ENCODE peak calls at places on chromosomes 5 and 9, in seven cellular contexts. One of them, this sample, is unnamed.

GRCh38 chr5:91521313-91521712 is 138.2 kb upstream of the ARRDC3 start:
- DNase-seq in H1: no peak
- DNase-seq in HepG2: no peak
- DNase-seq in GM12892: no peak
- DNase-seq in GM12878: no peak
- DNase-seq in K562: no peak
- DNase-seq in SK-N-SH: no peak
- DNase-seq in this sample: no peak

GRCh38 chr5:176748073-176748966 is 62.0 kb upstream of the UNC5A start:
- DNase-seq in H1: no peak
- DNase-seq in HepG2: no peak
- DNase-seq in GM12892: no peak
- DNase-seq in GM12878: no peak
- DNase-seq in K562: no peak
- DNase-seq in SK-N-SH: peak; percentile 21
- DNase-seq in this sample: no peak

GRCh38 chr5:9947231-9947693 is 302.4 kb downstream of the ATPSCKMT start:
- DNase-seq in H1: no peak
- DNase-seq in HepG2: no peak
- DNase-seq in GM12892: no peak
- DNase-seq in GM12878: peak; percentile 24
- DNase-seq in K562: no peak
- DNase-seq in SK-N-SH: no peak
- DNase-seq in this sample: no peak

GRCh38 chr5:68534131-68534940 is 318.8 kb downstream of the PIK3R1 start:
- DNase-seq in H1: no peak
- DNase-seq in HepG2: peak; percentile 2
- DNase-seq in GM12892: no peak
- DNase-seq in GM12878: no peak
- DNase-seq in K562: no peak
- DNase-seq in SK-N-SH: peak; percentile 52
- DNase-seq in this sample: no peak

GRCh38 chr9:92600742-92601261 is 65.0 kb upstream of the ECM2 start:
- DNase-seq in H1: no peak
- DNase-seq in HepG2: no peak
- DNase-seq in GM12892: no peak
- DNase-seq in GM12878: no peak
- DNase-seq in K562: no peak
- DNase-seq in SK-N-SH: no peak
- DNase-seq in this sample: no peak

GRCh38 chr5:110297152-110297670 is 429.3 kb downstream of the TMEM232 start:
- DNase-seq in H1: no peak
- DNase-seq in HepG2: no peak
- DNase-seq in GM12892: no peak
- DNase-seq in GM12878: no peak
- DNase-seq in K562: no peak
- DNase-seq in SK-N-SH: no peak
- DNase-seq in this sample: no peak

GRCh38 chr9:71592400-71592799 is 175.9 kb downstream of the CEMIP2 start:
- DNase-seq in H1: no peak
- DNase-seq in HepG2: no peak
- DNase-seq in GM12892: no peak
- DNase-seq in GM12878: no peak
- DNase-seq in K562: no peak
- DNase-seq in SK-N-SH: no peak
- DNase-seq in this sample: no peak

GRCh38 chr5:97115932-97116331 is 26.5 kb downstream of the LIX1 start:
- DNase-seq in H1: no peak
- DNase-seq in HepG2: no peak
- DNase-seq in GM12892: no peak
- DNase-seq in GM12878: no peak
- DNase-seq in K562: no peak
- DNase-seq in SK-N-SH: no peak
- DNase-seq in this sample: no peak

GRCh38 chr5:135248801-135249231 is 150.2 kb downstream of the MACROH2A1 start:
- DNase-seq in H1: no peak
- DNase-seq in HepG2: no peak
- DNase-seq in GM12892: no peak
- DNase-seq in GM12878: no peak
- DNase-seq in K562: no peak
- DNase-seq in SK-N-SH: no peak
- DNase-seq in this sample: no peak

GRCh38 chr5:322281-322941 is 897 bp downstream of the AHRR start:
- DNase-seq in H1: no peak
- DNase-seq in HepG2: no peak
- DNase-seq in GM12892: peak; percentile 74
- DNase-seq in GM12878: no peak
- DNase-seq in K562: no peak
- DNase-seq in SK-N-SH: no peak
- DNase-seq in this sample: no peak

GRCh38 chr5:113546711-113547159 is 33.2 kb downstream of the YTHDC2 start:
- DNase-seq in H1: no peak
- DNase-seq in HepG2: no peak
- DNase-seq in GM12892: no peak
- DNase-seq in GM12878: no peak
- DNase-seq in K562: no peak
- DNase-seq in SK-N-SH: no peak
- DNase-seq in this sample: no peak

GRCh38 chr5:43236633-43237355 is 44.8 kb downstream of the NIM1K start:
- DNase-seq in H1: no peak
- DNase-seq in HepG2: no peak
- DNase-seq in GM12892: no peak
- DNase-seq in GM12878: no peak
- DNase-seq in K562: no peak
- DNase-seq in SK-N-SH: no peak
- DNase-seq in this sample: no peak

GRCh38 chr9:29625292-29625731 is 2052.0 kb upstream of the C9orf72 start:
- DNase-seq in H1: no peak
- DNase-seq in HepG2: no peak
- DNase-seq in GM12892: no peak
- DNase-seq in GM12878: no peak
- DNase-seq in K562: no peak
- DNase-seq in SK-N-SH: peak; percentile 2
- DNase-seq in this sample: no peak

GRCh38 chr9:71218774-71219173 is 97.4 kb upstream of the TRPM3 start:
- DNase-seq in H1: no peak
- DNase-seq in HepG2: peak; percentile 42
- DNase-seq in GM12892: no peak
- DNase-seq in GM12878: no peak
- DNase-seq in K562: no peak
- DNase-seq in SK-N-SH: no peak
- DNase-seq in this sample: no peak

GRCh38 chr5:178297751-178298150 is 65.1 kb upstream of the PHYKPL start:
- DNase-seq in H1: no peak
- DNase-seq in HepG2: no peak
- DNase-seq in GM12892: no peak
- DNase-seq in GM12878: no peak
- DNase-seq in K562: no peak
- DNase-seq in SK-N-SH: no peak
- DNase-seq in this sample: no peak

GRCh38 chr9:134343637-134344036 is 17.4 kb downstream of the RXRA start:
- DNase-seq in H1: no peak
- DNase-seq in HepG2: no peak
- DNase-seq in GM12892: no peak
- DNase-seq in GM12878: no peak
- DNase-seq in K562: no peak
- DNase-seq in SK-N-SH: no peak
- DNase-seq in this sample: no peak

GRCh38 chr9:37903581-37903830 is 421 bp downstream of the SLC25A51 start:
- DNase-seq in H1: no peak
- DNase-seq in HepG2: no peak
- DNase-seq in GM12892: no peak
- DNase-seq in GM12878: no peak
- DNase-seq in K562: no peak
- DNase-seq in SK-N-SH: no peak
- DNase-seq in this sample: no peak
- TF ChIP-seq TAF1 in H1: no peak
- TF ChIP-seq TAF1 in HepG2: no peak
- TF ChIP-seq TAF1 in GM12892: no peak
- TF ChIP-seq TAF1 in GM12878: no peak
- TF ChIP-seq TAF1 in K562: no peak
- TF ChIP-seq TAF1 in SK-N-SH: no peak
- TF ChIP-seq TAF1 in this sample: no peak

GRCh38 chr5:35246928-35247644 is 16.8 kb upstream of the PRLR start:
- DNase-seq in H1: no peak
- DNase-seq in HepG2: no peak
- DNase-seq in GM12892: no peak
- DNase-seq in GM12878: no peak
- DNase-seq in K562: no peak
- DNase-seq in SK-N-SH: no peak
- DNase-seq in this sample: no peak
- TF ChIP-seq TAF1 in H1: no peak
- TF ChIP-seq TAF1 in HepG2: no peak
- TF ChIP-seq TAF1 in GM12892: no peak
- TF ChIP-seq TAF1 in GM12878: no peak
- TF ChIP-seq TAF1 in K562: no peak
- TF ChIP-seq TAF1 in SK-N-SH: no peak
- TF ChIP-seq TAF1 in this sample: no peak

DNA sequence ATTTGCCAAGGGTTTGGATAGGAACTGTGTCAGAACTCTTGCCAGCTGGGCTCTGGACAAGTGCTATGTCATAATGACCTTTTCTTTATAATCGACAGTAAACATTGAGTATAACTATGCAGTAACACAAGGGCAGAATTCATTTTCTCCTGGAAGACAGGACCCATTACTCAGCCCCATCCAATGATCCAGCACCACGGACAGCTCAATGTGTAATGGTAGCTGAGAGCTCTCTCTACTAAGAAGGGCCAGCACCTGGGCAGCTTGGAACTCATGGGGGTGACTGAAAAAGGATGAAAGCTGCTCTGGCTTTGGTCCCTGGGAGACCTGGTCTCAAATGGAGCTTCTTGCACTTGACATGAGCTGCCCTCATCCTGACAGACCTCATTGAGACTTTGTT is 347.8 kb downstream of the TRIM32 start:
- DNase-seq in H1: no peak
- DNase-seq in HepG2: no peak
- DNase-seq in GM12892: no peak
- DNase-seq in GM12878: no peak
- DNase-seq in K562: no peak
- DNase-seq in SK-N-SH: no peak
- DNase-seq in this sample: no peak
- TF ChIP-seq TAF1 in H1: no peak
- TF ChIP-seq TAF1 in HepG2: no peak
- TF ChIP-seq TAF1 in GM12892: no peak
- TF ChIP-seq TAF1 in GM12878: no peak
- TF ChIP-seq TAF1 in K562: no peak
- TF ChIP-seq TAF1 in SK-N-SH: no peak
- TF ChIP-seq TAF1 in this sample: no peak

GRCh38 chr5:72188176-72188575 is 80.9 kb downstream of the MAP1B start:
- DNase-seq in H1: no peak
- DNase-seq in HepG2: no peak
- DNase-seq in GM12892: no peak
- DNase-seq in GM12878: no peak
- DNase-seq in K562: no peak
- DNase-seq in SK-N-SH: no peak
- DNase-seq in this sample: no peak
- TF ChIP-seq TAF1 in H1: no peak
- TF ChIP-seq TAF1 in HepG2: no peak
- TF ChIP-seq TAF1 in GM12892: no peak
- TF ChIP-seq TAF1 in GM12878: no peak
- TF ChIP-seq TAF1 in K562: no peak
- TF ChIP-seq TAF1 in SK-N-SH: no peak
- TF ChIP-seq TAF1 in this sample: no peak

GRCh38 chr5:133840168-133840567 is 128.3 kb downstream of the C5orf15 start:
- DNase-seq in H1: no peak
- DNase-seq in HepG2: no peak
- DNase-seq in GM12892: no peak
- DNase-seq in GM12878: no peak
- DNase-seq in K562: no peak
- DNase-seq in SK-N-SH: no peak
- DNase-seq in this sample: no peak
- TF ChIP-seq TAF1 in H1: no peak
- TF ChIP-seq TAF1 in HepG2: no peak
- TF ChIP-seq TAF1 in GM12892: no peak
- TF ChIP-seq TAF1 in GM12878: no peak
- TF ChIP-seq TAF1 in K562: no peak
- TF ChIP-seq TAF1 in SK-N-SH: no peak
- TF ChIP-seq TAF1 in this sample: no peak

GRCh38 chr5:141186897-141187512 is at the start of gene PCDHB9:
- DNase-seq in H1: no peak
- DNase-seq in HepG2: peak; percentile 17
- DNase-seq in GM12892: no peak
- DNase-seq in GM12878: no peak
- DNase-seq in K562: peak; percentile 13
- DNase-seq in SK-N-SH: peak; percentile 61
- DNase-seq in this sample: no peak
- TF ChIP-seq TAF1 in H1: no peak
- TF ChIP-seq TAF1 in HepG2: no peak
- TF ChIP-seq TAF1 in GM12892: no peak
- TF ChIP-seq TAF1 in GM12878: no peak
- TF ChIP-seq TAF1 in K562: no peak
- TF ChIP-seq TAF1 in SK-N-SH: no peak
- TF ChIP-seq TAF1 in this sample: no peak

GRCh38 chr5:173568128-173568527 is 48.3 kb downstream of the BOD1 start:
- DNase-seq in H1: no peak
- DNase-seq in HepG2: no peak
- DNase-seq in GM12892: no peak
- DNase-seq in GM12878: no peak
- DNase-seq in K562: no peak
- DNase-seq in SK-N-SH: no peak
- DNase-seq in this sample: no peak
- TF ChIP-seq TAF1 in H1: no peak
- TF ChIP-seq TAF1 in HepG2: no peak
- TF ChIP-seq TAF1 in GM12892: no peak
- TF ChIP-seq TAF1 in GM12878: no peak
- TF ChIP-seq TAF1 in K562: no peak
- TF ChIP-seq TAF1 in SK-N-SH: no peak
- TF ChIP-seq TAF1 in this sample: no peak

DNA sequence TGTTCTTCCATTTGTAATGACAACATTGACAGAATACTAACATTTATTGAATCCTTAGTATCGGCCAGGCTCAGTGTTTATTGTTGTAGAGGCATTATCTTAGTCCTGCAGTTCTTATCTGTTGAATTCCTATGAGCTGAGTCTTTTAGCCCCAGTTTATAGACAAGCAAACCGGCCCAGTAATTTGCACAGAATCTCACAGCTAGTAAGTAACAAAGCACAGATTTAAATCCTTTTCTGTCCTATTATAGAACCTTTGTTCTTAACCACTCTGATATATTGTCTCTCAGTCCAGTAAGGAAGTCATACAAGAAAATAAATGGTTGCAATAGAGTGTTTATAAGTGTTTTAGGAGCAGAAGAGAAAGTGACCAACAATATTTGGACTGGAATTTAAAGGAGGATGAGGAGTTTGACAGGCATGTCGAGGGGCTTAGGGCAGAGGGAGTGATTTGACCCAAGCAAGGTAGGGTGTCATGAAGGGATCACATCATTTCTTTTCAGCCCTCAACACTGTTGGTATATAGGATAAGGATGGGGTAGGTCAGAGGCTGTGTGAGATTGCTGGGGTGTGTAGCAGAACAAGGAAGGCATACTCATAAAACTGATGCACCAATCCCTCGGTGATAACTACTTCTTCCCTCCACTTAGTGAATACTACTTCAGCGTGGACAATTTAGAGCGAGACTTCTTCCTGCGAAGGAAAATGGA is 39.5 kb downstream of the LARP1 start:
- DNase-seq in H1: no peak
- DNase-seq in HepG2: no peak
- DNase-seq in GM12892: no peak
- DNase-seq in GM12878: no peak
- DNase-seq in K562: no peak
- DNase-seq in SK-N-SH: no peak
- DNase-seq in this sample: no peak
- TF ChIP-seq TAF1 in H1: no peak
- TF ChIP-seq TAF1 in HepG2: no peak
- TF ChIP-seq TAF1 in GM12892: no peak
- TF ChIP-seq TAF1 in GM12878: no peak
- TF ChIP-seq TAF1 in K562: no peak
- TF ChIP-seq TAF1 in SK-N-SH: no peak
- TF ChIP-seq TAF1 in this sample: no peak